ENCODE peak calls at places on chromosomes 7 and 10, in four cellular contexts. N is iPS DF 6.9; G is CD4-positive, alpha-beta T cell; V is lower lobe of right lung. O is an unnamed sample.
A peak's percentile ranks its signal among the peaks of the same experiment; 100 is the strongest.

GRCh38 chr7:28355553-28356319 is 56.6 kb upstream of the CREB5 start:
- DNase-seq in V (no peak), N (no peak), G (no peak), O (no peak)

GRCh38 chr10:102660891-102661613 is 16.8 kb downstream of the TRIM8 start:
- DNase-seq in V (peak; percentile 80), N (no peak), G (peak; percentile 59), O (peak; percentile 42)

GRCh38 chr7:3482147-3482921 is 181.3 kb downstream of the SDK1 start:
- DNase-seq in V (no peak), N (peak; percentile 64), G (no peak), O (no peak)

GRCh38 chr7:139974179-139974811 is 88.5 kb downstream of the PARP12 start:
- DNase-seq in G (no peak), N (no peak), V (no peak), O (no peak)

GRCh38 chr10:17847586-17848296 is 38.6 kb downstream of the MRC1 start:
- DNase-seq in V (no peak), N (no peak), G (no peak), O (no peak)

GRCh38 chr10:100827819-100828743 is 82.7 kb downstream of the PAX2 start:
- DNase-seq in V (no peak), N (no peak), G (no peak), O (no peak)

GRCh38 chr7:130114776-130115175 is 44.4 kb downstream of the KLHDC10 start:
- DNase-seq in N (no peak), G (no peak), V (no peak), O (no peak)

GRCh38 chr7:28408974-28409715 is 3.2 kb upstream of the CREB5 start:
- DNase-seq in V (peak; percentile 87), N (no peak), G (peak; percentile 42), O (peak; percentile 91)

GRCh38 chr10:51291961-51292360 is 217.7 kb downstream of the PRKG1 start:
- DNase-seq in N (no peak), G (no peak), V (no peak), O (no peak)

GRCh38 chr10:59879363-59879935 is 26.9 kb downstream of the CCDC6 start:
- DNase-seq in G (no peak), N (no peak), V (no peak), O (no peak)

GRCh38 chr10:3782099-3782455 is 2.9 kb downstream of the KLF6 start:
- DNase-seq in V (no peak), N (no peak), G (no peak), O (no peak)

GRCh38 chr10:95363303-95363912 is 72.6 kb upstream of the PDLIM1 start:
- DNase-seq in V (no peak), G (no peak), N (peak; percentile 22), O (peak; percentile 58)

GRCh38 chr7:5519515-5519928 is 95.9 kb upstream of the TNRC18 start:
- DNase-seq in V (no peak), G (no peak), N (no peak), O (no peak)

GRCh38 chr10:34024708-34025425 is 690.4 kb upstream of the NRP1 start:
- DNase-seq in V (no peak), N (no peak), G (no peak), O (no peak)

DNA sequence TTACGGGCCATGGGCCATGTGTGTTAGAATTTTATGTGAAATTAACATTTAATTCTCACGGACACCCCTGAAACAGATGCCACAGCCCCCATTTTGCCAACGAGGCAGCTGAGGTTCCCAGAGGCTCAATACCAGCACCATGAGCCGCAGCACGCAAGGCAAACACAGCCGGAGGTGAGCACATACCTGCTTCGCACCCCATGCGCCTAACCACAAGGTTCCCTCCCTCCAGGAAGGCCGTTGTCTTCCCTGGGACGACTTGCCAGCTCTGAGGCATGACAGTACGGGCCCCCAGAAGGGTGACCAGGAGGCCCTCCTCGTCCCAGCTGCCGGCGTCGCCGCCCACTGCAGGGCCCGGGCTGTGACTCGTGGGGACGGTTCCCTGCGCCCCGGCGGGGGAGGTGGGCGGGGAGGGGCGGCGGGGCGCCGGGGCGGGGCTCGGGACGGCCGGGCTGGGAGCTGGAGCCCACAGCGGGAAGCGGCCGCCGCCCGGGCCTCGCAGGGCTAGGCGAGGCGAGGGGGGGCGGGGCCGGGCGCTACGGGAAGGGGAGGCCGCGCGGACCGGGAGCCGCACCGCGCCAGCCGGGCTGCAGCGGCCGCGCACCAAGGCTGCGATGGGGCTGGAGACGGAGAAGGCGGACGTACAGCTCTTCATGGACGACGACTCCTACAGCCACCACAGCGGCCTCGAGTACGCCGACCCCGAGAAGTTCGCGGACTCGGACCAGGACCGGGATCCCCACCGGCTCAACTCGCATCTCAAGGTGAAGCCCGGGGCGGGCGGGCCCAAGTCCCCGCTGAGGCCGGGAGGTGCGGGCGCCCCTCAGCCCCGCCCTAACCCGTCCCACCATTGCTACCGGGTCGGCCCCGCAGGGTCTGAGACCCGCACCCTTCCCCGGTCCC is at the start of gene CAV2:
- DNase-seq in V (peak; percentile 82), G (no peak), N (no peak), O (no peak)
- H3K27ac ChIP-seq in V (peak within 1 kb of the TSS; percentile 95), G (no peak within 1 kb of the TSS), N (no peak within 1 kb of the TSS), O (peak within 1 kb of the TSS; percentile 14)

GRCh38 chr7:43612599-43613589 is 30.0 kb downstream of the STK17A start:
- DNase-seq in G (no peak), V (no peak), N (no peak), O (no peak)
- H3K27ac ChIP-seq in G (peak overlapping the region; percentile 44), V (no peak overlapping the region), N (no peak overlapping the region), O (peak overlapping the region; percentile 55)

GRCh38 chr7:79615466-79615865 is 162.0 kb upstream of the MAGI2 start:
- DNase-seq in N (no peak), V (no peak), G (no peak), O (no peak)
- H3K27ac ChIP-seq in N (no peak overlapping the region), V (no peak overlapping the region), G (no peak overlapping the region), O (no peak overlapping the region)

GRCh38 chr7:149853157-149853556 is 15.0 kb downstream of the ZNF862 start:
- DNase-seq in V (no peak), G (no peak), N (no peak), O (no peak)

GRCh38 chr7:149851449-149851848 is 13.3 kb downstream of the ZNF862 start:
- DNase-seq in N (no peak), G (no peak), V (no peak), O (no peak)

GRCh38 chr7:149855368-149856305 is 17.5 kb downstream of the ZNF862 start:
- DNase-seq in G (no peak), V (no peak), N (no peak), O (no peak)

GRCh38 chr7:149856583-149856982 is 17.2 kb upstream of the ATP6V0E2 start:
- DNase-seq in G (no peak), N (no peak), V (no peak), O (no peak)

GRCh38 chr7:149854611-149855367 is 16.6 kb downstream of the ZNF862 start:
- DNase-seq in G (peak; percentile 55), V (peak; percentile 82), N (no peak), O (no peak)
- H3K27ac ChIP-seq in G (no peak overlapping the region), V (no peak overlapping the region), N (no peak overlapping the region), O (no peak overlapping the region)

GRCh38 chr10:69452676-69453415 is 1.6 kb downstream of the TSPAN15 start:
- DNase-seq in G (no peak), N (no peak), V (no peak), O (no peak)

GRCh38 chr10:69451209-69451783 is at the start of gene TSPAN15:
- DNase-seq in N (peak; percentile 88), G (peak; percentile 80), V (peak; percentile 92), O (peak; percentile 89)

GRCh38 chr10:69453759-69454158 is 2.5 kb downstream of the TSPAN15 start:
- DNase-seq in N (no peak), G (no peak), V (no peak), O (no peak)

GRCh38 chr10:69449841-69450240 is 1.4 kb upstream of the TSPAN15 start:
- DNase-seq in N (peak; percentile 54), V (peak; percentile 61), G (no peak), O (peak; percentile 66)

DNA sequence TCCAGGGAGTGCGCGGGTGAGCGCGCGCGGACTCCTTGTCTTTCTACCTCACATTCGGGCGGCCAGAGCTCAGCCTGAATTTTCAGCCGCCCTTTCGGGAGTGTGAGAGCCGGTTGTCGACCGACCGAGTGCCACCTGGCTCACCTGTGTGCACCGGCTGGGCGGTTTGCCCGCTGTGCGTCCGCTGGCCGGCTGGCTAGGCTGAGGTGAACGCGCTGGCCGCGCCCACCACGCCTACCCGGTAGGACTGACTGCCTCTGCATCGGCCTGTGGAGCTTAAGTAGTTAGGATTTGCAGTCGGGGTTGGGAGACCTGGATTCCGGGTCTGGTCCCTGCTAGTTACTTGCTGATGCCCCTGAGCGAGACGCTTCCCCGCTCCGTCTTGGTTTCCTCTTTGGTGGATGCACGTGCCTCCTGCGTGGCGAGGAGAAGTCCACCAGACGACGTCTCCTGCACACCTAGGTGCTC is 553 bp downstream of the TSPAN15 start:
- DNase-seq in G (peak; percentile 38), N (no peak), V (peak; percentile 84), O (no peak)
- H3K27ac ChIP-seq in G (no peak overlapping the region), N (no peak overlapping the region), V (peak overlapping the region; percentile 75), O (peak overlapping the region; percentile 71)

GRCh38 chr10:10320981-10321380 is 696.7 kb upstream of the CELF2 start:
- DNase-seq in N (no peak), G (no peak), V (no peak), O (no peak)

GRCh38 chr10:10313099-10313875 is 704.4 kb upstream of the CELF2 start:
- DNase-seq in N (no peak), G (no peak), V (no peak), O (no peak)

GRCh38 chr10:10311966-10312365 is 705.7 kb upstream of the CELF2 start:
- DNase-seq in G (no peak), N (no peak), V (no peak), O (no peak)

GRCh38 chr10:10315989-10316388 is 701.7 kb upstream of the CELF2 start:
- DNase-seq in V (no peak), G (no peak), N (no peak), O (no peak)

GRCh38 chr10:10317151-10317550 is 700.5 kb upstream of the CELF2 start:
- DNase-seq in G (no peak), V (no peak), N (no peak), O (no peak)
- H3K27ac ChIP-seq in G (no peak overlapping the region), V (no peak overlapping the region), N (no peak overlapping the region), O (no peak overlapping the region)

GRCh38 chr7:118250860-118251494 is 26.5 kb downstream of the ANKRD7 start:
- DNase-seq in G (no peak), V (no peak), N (no peak), O (no peak)

DNA sequence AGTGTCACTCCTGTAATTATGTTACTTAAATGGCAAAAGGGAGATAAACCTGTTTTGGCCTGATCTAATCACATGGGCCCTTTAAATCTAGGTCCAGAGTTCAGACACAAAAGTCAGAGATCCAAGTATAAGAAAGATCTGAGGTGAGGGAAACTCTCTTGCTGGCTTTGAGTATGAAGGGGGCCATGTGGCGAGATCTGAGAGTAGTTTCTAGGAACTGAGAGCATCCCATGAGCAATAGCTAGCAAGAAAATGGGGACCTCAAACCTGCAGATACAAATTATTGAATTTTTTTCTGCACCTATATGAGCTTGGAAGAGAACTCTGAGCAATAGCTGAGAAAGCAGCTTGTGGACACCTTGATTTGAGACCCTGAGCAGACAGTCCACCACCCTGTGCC is 27.6 kb downstream of the ANKRD7 start:
- DNase-seq in G (no peak), N (no peak), V (no peak), O (no peak)
- H3K27ac ChIP-seq in G (no peak overlapping the region), N (no peak overlapping the region), V (no peak overlapping the region), O (no peak overlapping the region)

DNA sequence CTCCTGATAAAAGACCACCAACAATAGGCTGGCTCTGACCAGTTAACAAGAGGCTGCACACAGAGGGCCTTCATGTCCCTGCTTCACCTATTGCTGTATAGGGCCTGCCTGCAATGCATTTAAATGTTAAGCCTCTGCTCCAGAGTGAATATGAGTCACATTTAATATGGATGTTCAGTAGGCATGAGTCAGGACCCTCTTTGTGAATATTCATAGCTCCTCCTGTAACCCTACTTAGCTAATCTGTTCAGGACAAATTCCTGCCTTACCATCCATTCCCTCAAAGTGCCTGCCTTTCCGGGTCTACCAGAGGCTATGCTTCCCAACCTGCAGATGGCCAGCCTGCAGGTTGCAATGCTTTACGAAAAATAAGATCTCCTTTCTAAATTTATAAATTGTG is 32.5 kb downstream of the ARHGAP22 start:
- DNase-seq in N (no peak), G (no peak), V (no peak), O (no peak)
- H3K27ac ChIP-seq in N (no peak overlapping the region), G (no peak overlapping the region), V (no peak overlapping the region), O (no peak overlapping the region)

O was measured in caudate nucleus.